ENCODE peak calls at places on chromosomes 11 and 22, in four cellular contexts. One of them, this sample, is unnamed.

GRCh38 chr22:40853961-40854360 is 2.5 kb downstream of the ST13 start:
- DNase-seq in A549: no peak
- DNase-seq in K562: peak
- DNase-seq in GM12878: no peak
- DNase-seq in this sample: peak

GRCh38 chr11:2774173-2775082 is 74.6 kb upstream of the KCNQ1OT1 start:
- DNase-seq in A549: no peak
- DNase-seq in K562: no peak
- DNase-seq in GM12878: no peak
- DNase-seq in this sample: no peak

GRCh38 chr11:68255526-68255925 is 16.2 kb downstream of the C11orf24 start:
- DNase-seq in A549: no peak
- DNase-seq in K562: no peak
- DNase-seq in GM12878: no peak
- DNase-seq in this sample: peak

GRCh38 chr11:72406536-72407507 is 27.5 kb downstream of the CLPB start:
- DNase-seq in A549: no peak
- DNase-seq in K562: no peak
- DNase-seq in GM12878: no peak
- DNase-seq in this sample: no peak

GRCh38 chr11:118275184-118275583 is 11.1 kb upstream of the MPZL2 start:
- DNase-seq in A549: no peak
- DNase-seq in K562: no peak
- DNase-seq in GM12878: no peak
- DNase-seq in this sample: no peak

GRCh38 chr11:12287009-12287373 is 90.4 kb upstream of the PARVA start:
- DNase-seq in A549: peak
- DNase-seq in K562: peak
- DNase-seq in GM12878: no peak
- DNase-seq in this sample: no peak

GRCh38 chr11:27933992-27934829 is 173.7 kb downstream of the KIF18A start:
- DNase-seq in A549: peak
- DNase-seq in K562: no peak
- DNase-seq in GM12878: no peak
- DNase-seq in this sample: no peak

GRCh38 chr11:119493712-119494111 is 70.7 kb upstream of the THY1 start:
- DNase-seq in A549: no peak
- DNase-seq in K562: peak
- DNase-seq in GM12878: no peak
- DNase-seq in this sample: peak

GRCh38 chr11:134071766-134072403 is 3.0 kb downstream of the JAM3 start:
- DNase-seq in A549: no peak
- DNase-seq in K562: no peak
- DNase-seq in GM12878: no peak
- DNase-seq in this sample: no peak

GRCh38 chr11:130157111-130157510 is 2.5 kb upstream of the ST14 start:
- DNase-seq in A549: no peak
- DNase-seq in K562: no peak
- DNase-seq in GM12878: no peak
- DNase-seq in this sample: peak

GRCh38 chr11:46345131-46345597 is 2.1 kb upstream of the DGKZ start:
- DNase-seq in A549: no peak
- DNase-seq in K562: peak
- DNase-seq in GM12878: no peak
- DNase-seq in this sample: peak

GRCh38 chr11:17526326-17526725 is 17.9 kb downstream of the USH1C start:
- DNase-seq in A549: no peak
- DNase-seq in K562: no peak
- DNase-seq in GM12878: no peak
- DNase-seq in this sample: no peak

GRCh38 chr11:109298865-109299264 is 123.1 kb upstream of the C11orf87 start:
- DNase-seq in A549: no peak
- DNase-seq in K562: no peak
- DNase-seq in GM12878: no peak
- DNase-seq in this sample: no peak

GRCh38 chr22:43542681-43543521 is 131.1 kb downstream of the MPPED1 start:
- DNase-seq in A549: no peak
- DNase-seq in K562: no peak
- DNase-seq in GM12878: no peak
- DNase-seq in this sample: no peak

GRCh38 chr11:133708547-133709051 is 136.7 kb downstream of the SPATA19 start:
- DNase-seq in A549: no peak
- DNase-seq in K562: no peak
- DNase-seq in GM12878: no peak
- DNase-seq in this sample: no peak

GRCh38 chr11:2512431-2513407 is 67.9 kb downstream of the KCNQ1 start:
- DNase-seq in A549: no peak
- DNase-seq in K562: peak
- DNase-seq in GM12878: no peak
- DNase-seq in this sample: no peak

GRCh38 chr11:7098235-7098832 is 9.5 kb downstream of the RBMXL2 start:
- DNase-seq in A549: peak
- DNase-seq in K562: peak
- DNase-seq in GM12878: peak
- DNase-seq in this sample: peak

GRCh38 chr11:124918950-124919349 is at the start of gene HEPN1:
- DNase-seq in A549: no peak
- DNase-seq in K562: no peak
- DNase-seq in GM12878: no peak
- DNase-seq in this sample: no peak

GRCh38 chr11:114192841-114193389 is 103.3 kb upstream of the NNMT start:
- DNase-seq in A549: no peak
- DNase-seq in K562: no peak
- DNase-seq in GM12878: no peak
- DNase-seq in this sample: peak

GRCh38 chr22:45227645-45228400 is 12.9 kb downstream of the KIAA0930 start:
- DNase-seq in A549: no peak
- DNase-seq in K562: no peak
- DNase-seq in GM12878: no peak
- DNase-seq in this sample: no peak

GRCh38 chr11:6476571-6476970 is 2.8 kb upstream of the TRIM3 start:
- DNase-seq in A549: no peak
- DNase-seq in K562: peak
- DNase-seq in GM12878: no peak
- DNase-seq in this sample: no peak

GRCh38 chr11:20353829-20354434 is 9.6 kb upstream of the HTATIP2 start:
- DNase-seq in A549: peak
- DNase-seq in K562: peak
- DNase-seq in GM12878: no peak
- DNase-seq in this sample: peak

GRCh38 chr11:35256296-35256695 is 117.3 kb downstream of the CD44 start:
- DNase-seq in A549: no peak
- DNase-seq in K562: no peak
- DNase-seq in GM12878: no peak
- DNase-seq in this sample: no peak

GRCh38 chr22:17891427-17892167 is 117.3 kb upstream of the BID start:
- DNase-seq in A549: no peak
- DNase-seq in K562: peak
- DNase-seq in GM12878: no peak
- DNase-seq in this sample: peak

GRCh38 chr22:48591286-48592065 is 1236.2 kb downstream of the BRD1 start:
- DNase-seq in A549: no peak
- DNase-seq in K562: no peak
- DNase-seq in GM12878: no peak
- DNase-seq in this sample: no peak

GRCh38 chr22:16586991-16587390 is 5.6 kb downstream of the CCT8L2 start:
- DNase-seq in A549: no peak
- DNase-seq in K562: no peak
- DNase-seq in GM12878: no peak
- DNase-seq in this sample: no peak

GRCh38 chr22:42939941-42940653 is 74.9 kb downstream of the PACSIN2 start:
- DNase-seq in A549: peak
- DNase-seq in K562: no peak
- DNase-seq in GM12878: no peak
- DNase-seq in this sample: no peak

GRCh38 chr11:26244207-26244606 is 87.7 kb upstream of the ANO3 start:
- DNase-seq in A549: no peak
- DNase-seq in K562: no peak
- DNase-seq in GM12878: no peak
- DNase-seq in this sample: no peak

GRCh38 chr11:110074499-110074898 is 18.7 kb upstream of the ZC3H12C start:
- DNase-seq in A549: no peak
- DNase-seq in K562: no peak
- DNase-seq in GM12878: no peak
- DNase-seq in this sample: no peak

GRCh38 chr11:1837171-1838076 is 1.4 kb upstream of the TNNI2 start:
- DNase-seq in A549: peak
- DNase-seq in K562: peak
- DNase-seq in GM12878: no peak
- DNase-seq in this sample: peak

GRCh38 chr22:36036167-36036624 is 7.6 kb upstream of the RBFOX2 start:
- DNase-seq in A549: no peak
- DNase-seq in K562: no peak
- DNase-seq in GM12878: no peak
- DNase-seq in this sample: no peak

GRCh38 chr22:42928969-42929837 is 72.1 kb upstream of the ARFGAP3 start:
- DNase-seq in A549: no peak
- DNase-seq in K562: no peak
- DNase-seq in GM12878: peak
- DNase-seq in this sample: peak

GRCh38 chr22:46553189-46553588 is 15.8 kb upstream of the CELSR1 start:
- DNase-seq in A549: no peak
- DNase-seq in K562: no peak
- DNase-seq in GM12878: no peak
- DNase-seq in this sample: no peak
- TF ChIP-seq POLR2A in A549: no peak
- TF ChIP-seq POLR2A in K562: no peak
- TF ChIP-seq POLR2A in GM12878: no peak
- TF ChIP-seq POLR2A in this sample: no peak

GRCh38 chr22:37409031-37409430 is 18.2 kb downstream of the ELFN2 start:
- DNase-seq in A549: no peak
- DNase-seq in K562: no peak
- DNase-seq in GM12878: no peak
- DNase-seq in this sample: no peak

GRCh38 chr22:37404126-37404525 is 23.2 kb downstream of the ELFN2 start:
- DNase-seq in A549: no peak
- DNase-seq in K562: no peak
- DNase-seq in GM12878: no peak
- DNase-seq in this sample: no peak

GRCh38 chr22:37409557-37409956 is 17.7 kb downstream of the ELFN2 start:
- DNase-seq in A549: no peak
- DNase-seq in K562: no peak
- DNase-seq in GM12878: no peak
- DNase-seq in this sample: no peak

GRCh38 chr22:37403267-37403960 is 23.9 kb downstream of the ELFN2 start:
- DNase-seq in A549: no peak
- DNase-seq in K562: no peak
- DNase-seq in GM12878: no peak
- DNase-seq in this sample: no peak

DNA sequence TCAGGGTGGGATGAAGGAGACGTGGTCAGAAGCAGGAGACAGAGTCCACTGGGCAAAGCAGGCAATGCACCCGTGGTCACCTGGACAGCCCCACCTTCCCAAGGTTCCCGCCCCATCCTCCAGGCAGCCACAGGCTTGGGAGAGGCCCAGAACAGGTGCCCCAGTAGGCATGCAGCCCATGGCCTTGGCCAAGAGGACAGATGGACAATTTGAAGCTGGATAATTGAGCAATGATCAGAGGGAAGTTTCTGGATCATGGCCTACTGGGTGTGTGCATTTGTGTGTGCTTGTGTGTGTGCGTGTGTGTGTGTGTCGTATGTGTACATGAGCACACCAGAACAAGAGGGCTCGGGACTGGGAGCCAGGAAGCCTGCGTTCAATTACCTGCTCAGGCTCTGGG is 20.4 kb downstream of the ELFN2 start:
- DNase-seq in A549: no peak
- DNase-seq in K562: no peak
- DNase-seq in GM12878: no peak
- DNase-seq in this sample: no peak
- TF ChIP-seq MAX in A549: no peak
- TF ChIP-seq MAX in K562: no peak
- TF ChIP-seq MAX in GM12878: no peak
- TF ChIP-seq MAX in this sample: no peak

GRCh38 chr11:126328001-126328390 is 24.1 kb downstream of the DCPS start:
- DNase-seq in A549: no peak
- DNase-seq in K562: no peak
- DNase-seq in GM12878: no peak
- DNase-seq in this sample: no peak
- TF ChIP-seq POLR2A in A549: no peak
- TF ChIP-seq POLR2A in K562: no peak
- TF ChIP-seq POLR2A in GM12878: no peak
- TF ChIP-seq POLR2A in this sample: no peak

DNA sequence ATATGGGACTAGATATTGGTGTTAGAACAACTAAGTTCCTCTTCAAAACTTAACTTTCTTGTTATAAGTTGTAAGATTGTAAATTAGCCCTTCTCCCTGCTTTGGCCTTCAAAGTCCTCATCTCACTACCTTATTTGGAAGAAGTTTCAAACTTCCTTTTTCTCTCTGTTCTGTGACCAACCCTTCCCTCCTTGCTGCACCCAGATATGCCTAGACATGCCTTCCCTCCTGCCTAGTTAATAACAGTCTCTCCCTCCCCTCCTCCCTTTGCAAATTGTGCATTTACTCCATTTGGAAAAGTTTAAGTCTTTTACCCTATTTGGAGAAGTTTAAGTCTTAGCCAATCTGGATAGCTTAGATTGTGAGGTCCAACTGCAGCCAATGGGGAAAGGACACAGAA is 4.9 kb downstream of the OR52K2 start:
- DNase-seq in A549: no peak
- DNase-seq in K562: no peak
- DNase-seq in GM12878: no peak
- DNase-seq in this sample: peak
- TF ChIP-seq MAX in A549: no peak
- TF ChIP-seq MAX in K562: no peak
- TF ChIP-seq MAX in GM12878: no peak
- TF ChIP-seq MAX in this sample: no peak

DNA sequence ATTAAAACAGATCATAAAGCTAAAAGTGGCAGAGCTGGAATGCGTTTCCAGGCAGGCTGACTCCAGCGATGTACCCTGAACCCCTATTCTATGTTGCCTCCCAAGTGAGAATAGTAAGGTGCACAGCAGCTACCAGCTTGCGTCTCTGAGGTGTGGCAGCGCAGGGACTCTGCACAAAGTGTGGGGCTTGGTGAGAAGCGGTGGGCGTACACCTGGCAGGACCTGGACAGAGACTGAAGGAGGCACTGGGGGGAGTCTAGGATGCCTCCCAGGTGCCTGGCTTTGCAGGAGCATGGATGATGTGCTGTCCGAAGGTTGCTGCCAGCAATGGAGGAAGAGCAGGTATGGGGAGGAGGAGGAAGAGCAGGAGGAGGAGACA is 42.9 kb downstream of the AMPD3 start:
- DNase-seq in A549: no peak
- DNase-seq in K562: no peak
- DNase-seq in GM12878: no peak
- DNase-seq in this sample: no peak
- TF ChIP-seq POLR2A in A549: no peak
- TF ChIP-seq POLR2A in K562: no peak
- TF ChIP-seq POLR2A in GM12878: no peak
- TF ChIP-seq POLR2A in this sample: no peak

This sample was measured in NB4.